ENCODE peak calls at places on chromosomes 12 and 14, in ten cellular contexts. R is stomach, M is IMR-90, S is tibial nerve, T is neuronal stem cell, L is transverse colon, X is H9, O is GM23338, K is ovary, Z is lung. U is an unnamed sample. For H3K27me3, the result is how much of the 10 kb centered on the place peaks cover.

GRCh38 chr12:118430516-118430915 is 54.2 kb downstream of the SUDS3 start:
- DNase-seq in L (no peak), Z (no peak), S (no peak), R (no peak), O (no peak), T (no peak), X (no peak), M (no peak), K (no peak), U (no peak)

GRCh38 chr12:32483993-32484392 is 84.6 kb downstream of the FGD4 start:
- DNase-seq in X (no peak), S (no peak), R (no peak), T (no peak), Z (no peak), O (no peak), K (no peak), L (no peak), M (no peak), U (no peak)

GRCh38 chr14:70116278-70116677 is 72.5 kb downstream of the SLC8A3 start:
- DNase-seq in L (no peak), T (no peak), M (no peak), K (no peak), R (no peak), X (no peak), O (no peak), Z (no peak), S (no peak), U (no peak)

GRCh38 chr14:43411841-43412240 is 1095.2 kb downstream of the FSCB start:
- DNase-seq in O (no peak), K (no peak), R (no peak), X (no peak), Z (no peak), M (no peak), S (no peak), L (no peak), T (no peak), U (no peak)

GRCh38 chr12:130456375-130457199 is 118.9 kb downstream of the PIWIL1 start:
- DNase-seq in X (no peak), O (no peak), K (no peak), M (no peak), T (no peak), S (no peak), L (no peak), R (peak), Z (no peak), U (no peak)

GRCh38 chr14:104086661-104087461 is 1.4 kb downstream of the ASPG start:
- DNase-seq in X (peak), L (peak), Z (no peak), O (peak), R (peak), T (no peak), K (peak), M (no peak), S (no peak), U (no peak)

GRCh38 chr14:68466491-68466977 is 326.3 kb downstream of the ZFP36L1 start:
- DNase-seq in Z (no peak), R (no peak), S (no peak), L (no peak), M (peak), T (no peak), K (no peak), X (no peak), O (no peak), U (no peak)

GRCh38 chr12:80373666-80374065 is 70.4 kb upstream of the PTPRQ start:
- DNase-seq in L (no peak), M (no peak), T (no peak), O (no peak), Z (no peak), R (no peak), K (no peak), X (no peak), S (no peak), U (no peak)

GRCh38 chr14:100409016-100409385 is 85.9 kb downstream of the SLC25A47 start:
- DNase-seq in R (no peak), M (no peak), T (no peak), S (no peak), Z (no peak), X (no peak), L (no peak), K (no peak), O (no peak), U (no peak)

GRCh38 chr14:89259951-89260350 is 157.1 kb downstream of the FOXN3 start:
- DNase-seq in K (no peak), L (no peak), Z (no peak), T (no peak), X (no peak), R (no peak), M (no peak), O (no peak), S (no peak), U (no peak)

GRCh38 chr12:132486168-132486567 is 3.8 kb upstream of the FBRSL1 start:
- DNase-seq in L (no peak), Z (no peak), S (no peak), M (no peak), K (no peak), T (no peak), O (no peak), X (no peak), R (no peak), U (no peak)

GRCh38 chr14:87992349-87992719 is 648 bp downstream of the GALC start:
- DNase-seq in Z (no peak), K (no peak), O (peak), R (no peak), S (no peak), X (peak), M (peak), T (no peak), L (no peak), U (no peak)

GRCh38 chr14:67526676-67527459 is 6.2 kb upstream of the PLEKHH1 start:
- DNase-seq in K (no peak), X (peak), T (no peak), R (peak), Z (peak), L (peak), O (peak), S (no peak), M (peak), U (no peak)

GRCh38 chr12:108104657-108105056 is 24.4 kb upstream of the WSCD2 start:
- DNase-seq in T (no peak), O (no peak), M (no peak), S (no peak), L (no peak), Z (no peak), X (no peak), R (no peak), K (no peak), U (no peak)

GRCh38 chr12:77999074-77999715 is 168.5 kb downstream of the NAV3 start:
- DNase-seq in M (no peak), Z (no peak), T (no peak), S (no peak), R (no peak), O (no peak), X (no peak), K (no peak), L (no peak), U (no peak)

GRCh38 chr12:6183689-6184441 is 16.3 kb upstream of the CD9 start:
- DNase-seq in L (peak), T (no peak), K (no peak), X (no peak), Z (no peak), M (peak), S (no peak), R (peak), O (no peak), U (no peak)

GRCh38 chr14:79971330-79971729 is 240.0 kb downstream of the DIO2 start:
- DNase-seq in K (no peak), T (no peak), Z (no peak), M (peak), X (no peak), O (no peak), R (no peak), S (no peak), L (no peak), U (no peak)

GRCh38 chr12:13114251-13115052 is 11.0 kb upstream of the GSG1 start:
- DNase-seq in T (no peak), Z (no peak), X (no peak), R (no peak), S (no peak), L (no peak), O (peak), K (no peak), M (no peak), U (no peak)

GRCh38 chr14:54487771-54488170 is 1.0 kb downstream of the GMFB start:
- DNase-seq in K (no peak), T (no peak), S (no peak), R (no peak), O (peak), L (no peak), Z (no peak), X (no peak), M (peak), U (no peak)

GRCh38 chr14:77205566-77205965 is 24.0 kb downstream of the TMEM63C start:
- DNase-seq in M (no peak), Z (no peak), K (no peak), X (no peak), R (no peak), O (no peak), T (no peak), L (no peak), S (no peak), U (no peak)

DNA sequence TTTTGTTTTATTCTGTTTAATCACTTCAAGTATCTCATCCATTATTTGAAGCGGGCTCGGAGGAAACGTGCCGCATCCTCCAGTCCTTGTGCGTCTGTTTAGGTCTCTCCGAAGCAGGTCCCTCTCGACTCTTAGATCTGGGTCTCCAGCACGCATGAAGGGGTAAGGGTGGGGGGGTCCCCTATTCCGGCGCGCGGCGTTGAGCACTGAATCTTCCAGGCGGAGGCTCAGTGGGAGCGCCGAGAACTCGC is 311 bp upstream of the LGR5 start:
- DNase-seq in K (no peak), T (no peak), R (no peak), Z (no peak), L (no peak), X (no peak), M (no peak), S (no peak), O (no peak), U (no peak)
- H3K27me3 ChIP-seq in K (under half), T (under half), R (under half), Z (under half), L (half or more), X (under half), M (under half), S (under half), O (half or more), U (half or more)

GRCh38 chr12:27615331-27615891 is 80.8 kb upstream of the REP15 start:
- DNase-seq in X (no peak), S (no peak), Z (no peak), K (no peak), L (no peak), O (no peak), M (peak), T (no peak), R (no peak), U (no peak)

GRCh38 chr12:27619308-27619707 is 76.9 kb upstream of the REP15 start:
- DNase-seq in L (no peak), O (no peak), K (no peak), T (no peak), Z (no peak), X (no peak), S (no peak), M (peak), R (no peak), U (no peak)

GRCh38 chr12:27620121-27620520 is 76.1 kb upstream of the REP15 start:
- DNase-seq in Z (no peak), O (no peak), K (no peak), X (no peak), L (no peak), S (no peak), T (no peak), M (no peak), R (no peak), U (no peak)

GRCh38 chr12:27616356-27617150 is 79.7 kb upstream of the REP15 start:
- DNase-seq in Z (no peak), S (no peak), O (no peak), M (no peak), K (no peak), T (no peak), L (no peak), R (no peak), X (no peak), U (no peak)

GRCh38 chr12:27618836-27619235 is 77.4 kb upstream of the REP15 start:
- DNase-seq in L (no peak), T (no peak), M (peak), O (no peak), R (no peak), Z (no peak), K (no peak), X (no peak), S (no peak), U (no peak)
- H3K27ac ChIP-seq in L (no peak), T (no peak), M (no peak), O (no peak), R (no peak), Z (no peak), K (no peak), X (no peak), S (no peak), U (no peak)

GRCh38 chr14:22159049-22159448 is 430.0 kb downstream of the DAD1 start:
- DNase-seq in T (no peak), K (no peak), L (no peak), O (no peak), S (no peak), M (no peak), Z (no peak), X (no peak), R (no peak), U (no peak)
- H3K27me3 ChIP-seq in T (under half), K (under half), L (under half), O (under half), S (under half), M (under half), Z (under half), X (under half), R (under half), U (under half)

GRCh38 chr12:114451657-114452056 is 45.7 kb upstream of the TBX5 start:
- DNase-seq in O (no peak), S (no peak), X (no peak), R (no peak), L (no peak), K (no peak), T (no peak), Z (no peak), M (no peak), U (no peak)
- H3K27ac ChIP-seq in O (no peak), S (no peak), X (no peak), R (no peak), L (no peak), K (no peak), T (no peak), Z (no peak), M (no peak), U (no peak)

GRCh38 chr12:52716061-52716460 is 12.7 kb upstream of the KRT77 start:
- DNase-seq in T (no peak), X (no peak), R (no peak), Z (no peak), L (no peak), M (no peak), K (no peak), O (no peak), S (no peak), U (no peak)
- H3K27me3 ChIP-seq in T (under half), X (under half), R (under half), Z (under half), L (under half), M (under half), K (under half), O (under half), S (half or more), U (under half)

GRCh38 chr12:120235369-120236123 is 30.0 kb downstream of the PXN start:
- DNase-seq in Z (no peak), X (peak), M (no peak), S (no peak), O (peak), K (no peak), R (no peak), T (no peak), L (no peak), U (no peak)
- H3K27ac ChIP-seq in Z (peak), X (no peak), M (peak), S (peak), O (peak), K (no peak), R (peak), T (no peak), L (peak), U (peak)

GRCh38 chr14:58146399-58146798 is 5.6 kb downstream of the ARMH4 start:
- DNase-seq in X (no peak), L (no peak), R (no peak), M (no peak), Z (no peak), K (no peak), O (no peak), S (no peak), T (no peak), U (no peak)
- H3K27me3 ChIP-seq in X (under half), L (under half), R (under half), M (under half), Z (under half), K (under half), O (under half), S (under half), T (under half), U (under half)